ENCODE peak calls at places on chromosomes 13 and 19, in four cellular contexts. U, S, Y and E are unnamed samples.

GRCh38 chr13:34914416-34914815 is 27.7 kb upstream of the NBEA start:
- DNase-seq in U (no peak), S (no peak), Y (no peak), E (no peak)

GRCh38 chr13:65746522-65746921 is 1483.6 kb downstream of the PCDH9 start:
- DNase-seq in U (no peak), S (no peak), Y (no peak), E (no peak)

GRCh38 chr19:35249848-35250711 is 1.3 kb downstream of the LSR start:
- DNase-seq in U (no peak), S (peak), Y (no peak), E (no peak)

GRCh38 chr13:97127842-97128241 is 94.3 kb upstream of the MBNL2 start:
- DNase-seq in U (no peak), S (no peak), Y (no peak), E (no peak)

GRCh38 chr19:29421186-29421525 is 104.6 kb upstream of the VSTM2B start:
- DNase-seq in U (no peak), S (no peak), Y (no peak), E (no peak)

GRCh38 chr13:53445682-53446081 is 417.1 kb downstream of the OLFM4 start:
- DNase-seq in U (no peak), S (no peak), Y (no peak), E (no peak)

GRCh38 chr13:111187879-111188643 is 73.0 kb downstream of the ARHGEF7 start:
- DNase-seq in U (peak), S (no peak), Y (no peak), E (no peak)

GRCh38 chr13:31835932-31836331 is 96.6 kb downstream of the RXFP2 start:
- DNase-seq in U (peak), S (no peak), Y (no peak), E (no peak)

GRCh38 chr19:9165256-9165655 is 13.5 kb upstream of the OR7D2 start:
- DNase-seq in U (no peak), S (no peak), Y (no peak), E (no peak)

GRCh38 chr13:99406799-99407201 is 94.5 kb upstream of the TM9SF2 start:
- DNase-seq in U (no peak), S (no peak), Y (no peak), E (no peak)

GRCh38 chr13:102847272-102848234 is 1.7 kb downstream of the ERCC5 start:
- DNase-seq in U (no peak), S (no peak), Y (no peak), E (no peak)

GRCh38 chr13:91785435-91786137 is 387.2 kb downstream of the GPC5 start:
- DNase-seq in U (no peak), S (no peak), Y (no peak), E (peak)

GRCh38 chr13:35501721-35502235 is 25.3 kb upstream of the MAB21L1 start:
- DNase-seq in U (no peak), S (no peak), Y (no peak), E (no peak)

GRCh38 chr19:11971045-11971444 is 6.2 kb downstream of the ZNF763 start:
- DNase-seq in U (no peak), S (no peak), Y (no peak), E (no peak)

GRCh38 chr19:7898967-7899366 is 4.7 kb upstream of the MAP2K7 start:
- DNase-seq in U (no peak), S (no peak), Y (no peak), E (no peak)

GRCh38 chr13:94346261-94347019 is 133.0 kb downstream of the DCT start:
- DNase-seq in U (no peak), S (no peak), Y (no peak), E (no peak)

GRCh38 chr13:94344126-94344863 is 135.2 kb downstream of the DCT start:
- DNase-seq in U (no peak), S (no peak), Y (no peak), E (no peak)

GRCh38 chr13:94342436-94343242 is 136.8 kb downstream of the DCT start:
- DNase-seq in U (no peak), S (no peak), Y (no peak), E (no peak)

GRCh38 chr13:94343243-94343585 is 136.3 kb downstream of the DCT start:
- DNase-seq in U (no peak), S (no peak), Y (no peak), E (no peak)

DNA sequence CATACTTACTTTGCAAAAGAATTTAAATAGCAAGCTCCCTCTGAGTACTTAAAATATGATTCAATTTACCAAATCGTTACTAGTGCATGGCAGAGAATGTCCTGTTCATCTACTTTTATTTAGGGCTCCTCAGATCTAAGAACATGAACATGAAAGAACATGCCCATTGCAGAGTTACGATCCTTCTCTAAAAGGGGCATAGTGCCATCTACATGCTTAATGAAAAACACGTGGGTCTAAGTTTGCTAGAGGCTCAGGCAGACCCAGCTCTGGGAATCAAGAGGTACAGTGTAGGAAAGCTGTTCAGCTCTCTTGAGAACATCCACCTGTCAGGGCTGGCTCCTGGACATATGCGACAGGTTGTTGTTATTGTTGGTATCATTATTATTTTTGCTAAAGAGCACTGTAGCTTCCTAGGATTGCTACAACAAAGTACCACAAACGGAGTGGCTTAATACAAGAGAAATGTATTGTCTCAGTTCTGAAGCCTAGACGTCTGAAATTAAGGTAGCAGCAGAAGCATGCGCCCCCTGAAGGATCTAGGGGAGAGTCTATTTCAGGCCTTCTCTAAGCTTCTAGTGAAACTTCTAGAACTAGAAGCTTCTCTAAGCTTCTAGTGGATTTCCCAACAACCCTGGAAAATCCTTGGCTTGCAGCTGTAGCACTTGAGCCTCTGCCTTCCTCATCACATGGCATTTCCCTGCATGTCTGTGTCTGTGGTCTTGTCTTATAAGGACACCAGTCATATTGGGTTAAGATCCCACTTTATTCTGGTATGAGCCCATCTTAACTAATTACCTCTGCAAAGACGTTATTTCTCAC is 133.9 kb downstream of the DCT start:
- DNase-seq in U (no peak), S (no peak), Y (no peak), E (no peak)
- TF ChIP-seq CTCF in U (peak), S (no peak), Y (no peak), E (peak)

DNA sequence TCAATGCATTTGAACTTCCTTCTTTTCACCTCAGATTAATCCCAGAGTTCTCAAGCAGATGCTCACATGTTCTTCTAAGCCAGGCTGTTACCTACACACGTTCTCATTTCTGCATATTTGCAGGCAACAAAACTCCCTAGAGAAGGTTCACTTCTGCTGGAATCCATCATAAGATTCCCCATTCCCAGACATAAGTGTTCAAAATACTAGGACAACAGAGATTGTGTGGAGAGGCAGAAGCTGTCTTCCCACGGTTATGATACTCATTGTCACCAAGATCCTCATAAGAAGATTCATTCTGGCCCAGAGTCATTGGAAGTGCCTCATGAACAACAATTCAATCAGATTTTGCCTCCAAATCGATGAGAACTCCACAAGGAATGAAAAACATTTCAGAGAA is 931.6 kb upstream of the MIR17HG start:
- DNase-seq in U (no peak), S (no peak), Y (no peak), E (no peak)
- TF ChIP-seq CTCF in U (no peak), S (no peak), Y (no peak), E (no peak)

GRCh38 chr13:89577301-89577700 is 1770.2 kb upstream of the MIR17HG start:
- DNase-seq in U (no peak), S (no peak), Y (no peak), E (no peak)
- TF ChIP-seq CTCF in U (no peak), S (no peak), Y (no peak), E (no peak)

GRCh38 chr19:14433454-14434156 is 499 bp downstream of the PKN1 start:
- DNase-seq in U (no peak), S (no peak), Y (no peak), E (no peak)
- TF ChIP-seq CTCF in U (no peak), S (no peak), Y (no peak), E (no peak)

GRCh38 chr19:1471514-1472107 is 7.4 kb downstream of the C19orf25 start:
- DNase-seq in U (no peak), S (no peak), Y (peak), E (no peak)
- TF ChIP-seq CTCF in U (peak), S (no peak), Y (no peak), E (peak)

GRCh38 chr19:42872608-42873007 is 6.9 kb downstream of the PSG1 start:
- DNase-seq in U (no peak), S (no peak), Y (no peak), E (no peak)
- TF ChIP-seq CTCF in U (no peak), S (no peak), Y (no peak), E (no peak)

GRCh38 chr19:50460161-50460765 is 16.0 kb upstream of the EMC10 start:
- DNase-seq in U (no peak), S (no peak), Y (no peak), E (no peak)
- TF ChIP-seq CTCF in U (no peak), S (no peak), Y (no peak), E (no peak)

DNA sequence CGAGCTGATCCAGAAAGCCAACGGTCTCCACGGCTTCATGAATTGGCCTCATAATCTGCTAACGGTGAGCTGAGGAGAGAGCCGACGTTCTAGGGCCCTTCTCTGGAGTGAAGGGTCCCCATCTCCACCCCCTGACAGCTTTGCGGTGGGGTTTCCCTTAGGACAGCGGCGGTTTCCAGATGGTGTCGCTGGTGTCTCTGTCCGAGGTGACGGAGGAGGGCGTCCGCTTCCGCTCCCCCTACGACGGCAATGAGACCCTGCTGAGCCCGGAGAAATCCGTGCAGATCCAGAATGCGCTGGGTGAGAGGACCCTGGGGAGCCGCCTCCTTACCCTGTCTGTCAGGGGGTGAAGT is 692 bp downstream of the QTRT1 start:
- DNase-seq in U (no peak), S (no peak), Y (no peak), E (peak)
- TF ChIP-seq CTCF in U (no peak), S (no peak), Y (no peak), E (peak)

GRCh38 chr19:47428177-47428894 is 9.0 kb upstream of the MEIS3 start:
- DNase-seq in U (peak), S (peak), Y (peak), E (peak)

GRCh38 chr19:47432091-47432490 is 12.8 kb upstream of the MEIS3 start:
- DNase-seq in U (no peak), S (no peak), Y (no peak), E (no peak)

GRCh38 chr19:47432499-47432898 is 13.2 kb upstream of the MEIS3 start:
- DNase-seq in U (no peak), S (no peak), Y (no peak), E (no peak)

GRCh38 chr19:47429140-47429793 is 9.9 kb upstream of the MEIS3 start:
- DNase-seq in U (no peak), S (no peak), Y (no peak), E (no peak)

DNA sequence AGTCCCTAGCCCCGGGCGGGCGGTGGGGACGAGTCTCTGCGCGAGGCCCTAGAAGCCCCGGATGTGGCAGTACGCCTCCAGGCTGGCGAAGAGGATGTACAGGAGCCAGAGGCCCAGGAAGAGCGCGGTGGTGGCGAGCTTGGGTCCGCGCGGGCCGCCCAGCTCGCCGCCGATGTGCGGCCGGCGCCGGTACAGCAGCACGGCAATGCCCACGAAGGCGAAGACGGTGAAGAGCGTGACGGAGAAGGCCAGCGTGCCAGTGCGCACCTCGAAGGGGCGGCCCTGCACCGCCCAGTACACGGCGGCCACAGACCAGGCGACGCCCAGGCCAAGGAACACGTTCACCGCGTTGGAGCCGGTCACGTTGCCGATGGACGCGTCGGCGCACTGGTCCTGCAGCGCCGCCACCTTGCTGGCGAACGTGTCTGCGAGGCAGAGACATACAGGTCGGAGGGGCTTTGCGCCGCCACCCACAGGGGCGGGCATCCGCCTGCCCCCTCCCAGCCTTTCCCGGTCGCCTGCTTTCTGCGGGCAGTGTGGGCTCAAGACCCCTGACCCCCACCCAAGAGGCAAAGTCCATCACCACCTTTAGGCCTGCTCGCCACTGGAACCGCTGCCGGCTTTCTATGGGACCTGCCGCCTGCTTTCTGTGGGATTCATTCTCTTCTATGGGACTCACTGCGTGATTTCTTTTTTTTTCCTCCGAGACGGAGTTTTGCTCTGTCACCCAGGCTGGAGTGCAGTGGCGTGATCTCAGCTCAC is 10.9 kb upstream of the MEIS3 start:
- DNase-seq in U (no peak), S (no peak), Y (no peak), E (no peak)
- TF ChIP-seq CTCF in U (peak), S (no peak), Y (no peak), E (no peak)

DNA sequence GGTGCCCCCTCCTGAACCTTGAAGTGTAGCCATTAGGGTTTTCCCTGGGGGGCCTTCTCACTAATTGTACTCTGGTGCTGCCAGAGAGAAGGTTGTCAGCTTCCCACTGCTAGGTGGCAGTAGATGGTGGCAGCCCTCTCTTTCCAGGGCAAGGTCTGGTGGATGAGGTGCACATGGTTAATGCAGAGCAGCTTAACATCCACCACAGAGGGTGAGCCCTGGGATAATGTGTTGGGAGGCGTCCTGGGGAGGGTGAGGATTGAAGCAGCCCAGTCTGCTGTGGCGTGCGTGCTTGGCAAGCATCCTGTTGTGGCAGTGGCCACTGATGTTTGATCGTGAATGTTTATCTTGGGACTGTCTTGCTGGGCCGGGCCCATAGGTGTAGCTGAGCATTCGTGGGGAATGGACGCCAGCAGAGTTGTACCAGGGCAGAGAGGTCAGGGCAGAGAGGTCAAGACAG is 5.8 kb downstream of the EGLN2 start:
- DNase-seq in U (no peak), S (no peak), Y (no peak), E (no peak)
- TF ChIP-seq CTCF in U (peak), S (no peak), Y (no peak), E (no peak)